ENCODE peak calls at places on chromosomes 7 and 10, in eight cellular contexts. One of them, this sample, is unnamed.

GRCh38 chr10:43230909-43231522 is 35.8 kb downstream of the RASGEF1A start:
- DNase-seq in right lobe of liver: peak
- DNase-seq in foreskin fibroblast: no peak
- DNase-seq in endodermal cell: peak
- DNase-seq in RWPE2: no peak
- DNase-seq in GM12865: no peak
- DNase-seq in gastrocnemius medialis: peak
- DNase-seq in OCI-LY7: peak
- DNase-seq in this sample: peak

GRCh38 chr10:51397244-51397643 is 302.2 kb downstream of the CSTF2T start:
- DNase-seq in right lobe of liver: no peak
- DNase-seq in foreskin fibroblast: no peak
- DNase-seq in endodermal cell: no peak
- DNase-seq in RWPE2: no peak
- DNase-seq in GM12865: no peak
- DNase-seq in gastrocnemius medialis: no peak
- DNase-seq in OCI-LY7: no peak
- DNase-seq in this sample: no peak

GRCh38 chr7:43721193-43721806 is 8.0 kb downstream of the COA1 start:
- DNase-seq in right lobe of liver: no peak
- DNase-seq in foreskin fibroblast: peak
- DNase-seq in endodermal cell: no peak
- DNase-seq in RWPE2: no peak
- DNase-seq in GM12865: peak
- DNase-seq in gastrocnemius medialis: no peak
- DNase-seq in OCI-LY7: peak
- DNase-seq in this sample: no peak

GRCh38 chr10:110395350-110396283 is 90.9 kb upstream of the SMNDC1 start:
- DNase-seq in right lobe of liver: peak
- DNase-seq in foreskin fibroblast: peak
- DNase-seq in endodermal cell: peak
- DNase-seq in RWPE2: no peak
- DNase-seq in GM12865: peak
- DNase-seq in gastrocnemius medialis: no peak
- DNase-seq in OCI-LY7: no peak
- DNase-seq in this sample: no peak

GRCh38 chr7:157404845-157405481 is 68.2 kb downstream of the DNAJB6 start:
- DNase-seq in right lobe of liver: no peak
- DNase-seq in foreskin fibroblast: peak
- DNase-seq in endodermal cell: no peak
- DNase-seq in RWPE2: peak
- DNase-seq in GM12865: no peak
- DNase-seq in gastrocnemius medialis: peak
- DNase-seq in OCI-LY7: no peak
- DNase-seq in this sample: no peak

GRCh38 chr7:134660242-134660785 is 13.7 kb downstream of the BPGM start:
- DNase-seq in right lobe of liver: no peak
- DNase-seq in foreskin fibroblast: no peak
- DNase-seq in endodermal cell: no peak
- DNase-seq in RWPE2: no peak
- DNase-seq in GM12865: no peak
- DNase-seq in gastrocnemius medialis: no peak
- DNase-seq in OCI-LY7: no peak
- DNase-seq in this sample: no peak

GRCh38 chr10:71752391-71753090 is 20.8 kb downstream of the VSIR start:
- DNase-seq in right lobe of liver: peak
- DNase-seq in foreskin fibroblast: no peak
- DNase-seq in endodermal cell: no peak
- DNase-seq in RWPE2: no peak
- DNase-seq in GM12865: peak
- DNase-seq in gastrocnemius medialis: no peak
- DNase-seq in OCI-LY7: peak
- DNase-seq in this sample: no peak

GRCh38 chr10:129807211-129807610 is 156.9 kb downstream of the EBF3 start:
- DNase-seq in right lobe of liver: no peak
- DNase-seq in foreskin fibroblast: no peak
- DNase-seq in endodermal cell: no peak
- DNase-seq in RWPE2: no peak
- DNase-seq in GM12865: no peak
- DNase-seq in gastrocnemius medialis: no peak
- DNase-seq in OCI-LY7: no peak
- DNase-seq in this sample: no peak

GRCh38 chr10:60679388-60679987 is 98.8 kb upstream of the CDK1 start:
- DNase-seq in right lobe of liver: no peak
- DNase-seq in foreskin fibroblast: no peak
- DNase-seq in endodermal cell: no peak
- DNase-seq in RWPE2: no peak
- DNase-seq in GM12865: no peak
- DNase-seq in gastrocnemius medialis: no peak
- DNase-seq in OCI-LY7: no peak
- DNase-seq in this sample: no peak

GRCh38 chr7:95690367-95690947 is 81.9 kb upstream of the DYNC1I1 start:
- DNase-seq in right lobe of liver: no peak
- DNase-seq in foreskin fibroblast: peak
- DNase-seq in endodermal cell: peak
- DNase-seq in RWPE2: no peak
- DNase-seq in GM12865: peak
- DNase-seq in gastrocnemius medialis: peak
- DNase-seq in OCI-LY7: peak
- DNase-seq in this sample: no peak

GRCh38 chr7:40758590-40758989 is 623.8 kb downstream of the SUGCT start:
- DNase-seq in right lobe of liver: peak
- DNase-seq in foreskin fibroblast: no peak
- DNase-seq in endodermal cell: no peak
- DNase-seq in RWPE2: no peak
- DNase-seq in GM12865: no peak
- DNase-seq in gastrocnemius medialis: no peak
- DNase-seq in OCI-LY7: no peak
- DNase-seq in this sample: no peak

GRCh38 chr10:113316506-113316905 is 236.3 kb upstream of the HABP2 start:
- DNase-seq in right lobe of liver: no peak
- DNase-seq in foreskin fibroblast: no peak
- DNase-seq in endodermal cell: no peak
- DNase-seq in RWPE2: no peak
- DNase-seq in GM12865: no peak
- DNase-seq in gastrocnemius medialis: no peak
- DNase-seq in OCI-LY7: no peak
- DNase-seq in this sample: no peak

GRCh38 chr7:157001920-157002818 is 8.3 kb downstream of the MNX1 start:
- DNase-seq in right lobe of liver: no peak
- DNase-seq in foreskin fibroblast: no peak
- DNase-seq in endodermal cell: peak
- DNase-seq in RWPE2: no peak
- DNase-seq in GM12865: no peak
- DNase-seq in gastrocnemius medialis: no peak
- DNase-seq in OCI-LY7: no peak
- DNase-seq in this sample: peak

GRCh38 chr7:123367508-123368122 is 166.8 kb downstream of the IQUB start:
- DNase-seq in right lobe of liver: no peak
- DNase-seq in foreskin fibroblast: no peak
- DNase-seq in endodermal cell: peak
- DNase-seq in RWPE2: no peak
- DNase-seq in GM12865: peak
- DNase-seq in gastrocnemius medialis: no peak
- DNase-seq in OCI-LY7: peak
- DNase-seq in this sample: no peak

GRCh38 chr7:133126422-133126821 is 44.5 kb upstream of the CHCHD3 start:
- DNase-seq in right lobe of liver: no peak
- DNase-seq in foreskin fibroblast: no peak
- DNase-seq in endodermal cell: no peak
- DNase-seq in RWPE2: no peak
- DNase-seq in GM12865: no peak
- DNase-seq in gastrocnemius medialis: no peak
- DNase-seq in OCI-LY7: no peak
- DNase-seq in this sample: no peak

GRCh38 chr10:21519981-21520436 is 5.5 kb downstream of the SKIDA1 start:
- DNase-seq in right lobe of liver: no peak
- DNase-seq in foreskin fibroblast: peak
- DNase-seq in endodermal cell: peak
- DNase-seq in RWPE2: no peak
- DNase-seq in GM12865: peak
- DNase-seq in gastrocnemius medialis: no peak
- DNase-seq in OCI-LY7: no peak
- DNase-seq in this sample: no peak

GRCh38 chr7:32869716-32870115 is 21.8 kb downstream of the KBTBD2 start:
- DNase-seq in right lobe of liver: no peak
- DNase-seq in foreskin fibroblast: no peak
- DNase-seq in endodermal cell: no peak
- DNase-seq in RWPE2: no peak
- DNase-seq in GM12865: no peak
- DNase-seq in gastrocnemius medialis: no peak
- DNase-seq in OCI-LY7: no peak
- DNase-seq in this sample: no peak

GRCh38 chr10:4405828-4406227 is 420.2 kb upstream of the AKR1E2 start:
- DNase-seq in right lobe of liver: no peak
- DNase-seq in foreskin fibroblast: no peak
- DNase-seq in endodermal cell: no peak
- DNase-seq in RWPE2: no peak
- DNase-seq in GM12865: no peak
- DNase-seq in gastrocnemius medialis: no peak
- DNase-seq in OCI-LY7: no peak
- DNase-seq in this sample: no peak

GRCh38 chr7:50164552-50165220 is 71.6 kb upstream of the ZPBP start:
- DNase-seq in right lobe of liver: no peak
- DNase-seq in foreskin fibroblast: no peak
- DNase-seq in endodermal cell: no peak
- DNase-seq in RWPE2: no peak
- DNase-seq in GM12865: no peak
- DNase-seq in gastrocnemius medialis: no peak
- DNase-seq in OCI-LY7: no peak
- DNase-seq in this sample: no peak

GRCh38 chr10:78660446-78661106 is 408.2 kb upstream of the ZMIZ1 start:
- DNase-seq in right lobe of liver: no peak
- DNase-seq in foreskin fibroblast: no peak
- DNase-seq in endodermal cell: no peak
- DNase-seq in RWPE2: no peak
- DNase-seq in GM12865: no peak
- DNase-seq in gastrocnemius medialis: no peak
- DNase-seq in OCI-LY7: no peak
- DNase-seq in this sample: peak

DNA sequence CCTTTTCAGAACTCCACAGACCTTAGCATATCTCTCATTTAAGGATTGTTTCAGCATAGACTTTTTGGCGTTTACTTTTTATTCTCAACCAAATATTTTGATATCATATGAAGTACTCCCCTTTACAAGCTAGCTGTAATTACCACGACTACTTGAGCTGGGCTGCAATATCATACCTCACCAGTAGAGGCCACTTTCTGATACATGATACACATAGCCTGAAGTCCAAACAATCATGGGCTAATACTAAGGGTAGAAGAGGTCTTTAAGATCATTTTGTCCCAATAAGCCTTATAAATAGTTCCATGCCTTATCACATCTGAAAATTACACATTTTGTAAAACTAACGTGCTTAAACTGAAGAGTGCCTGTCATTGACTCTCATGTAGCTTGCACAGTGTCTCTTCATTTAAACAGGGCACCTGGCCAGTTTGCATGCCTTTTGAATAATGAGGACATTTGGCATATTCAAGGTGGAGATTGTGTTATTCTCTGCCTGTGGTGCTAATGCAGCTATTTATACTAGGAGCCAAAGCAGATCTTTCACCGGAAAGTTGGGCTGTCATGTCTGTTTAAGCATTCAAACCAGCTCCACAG is 403.7 kb upstream of the ZMIZ1 start:
- DNase-seq in right lobe of liver: no peak
- DNase-seq in foreskin fibroblast: peak
- DNase-seq in endodermal cell: peak
- DNase-seq in RWPE2: no peak
- DNase-seq in GM12865: peak
- DNase-seq in gastrocnemius medialis: no peak
- DNase-seq in OCI-LY7: peak
- DNase-seq in this sample: no peak
- TF ChIP-seq CTCF in right lobe of liver: peak
- TF ChIP-seq CTCF in foreskin fibroblast: peak
- TF ChIP-seq CTCF in endodermal cell: peak
- TF ChIP-seq CTCF in RWPE2: peak
- TF ChIP-seq CTCF in GM12865: peak
- TF ChIP-seq CTCF in gastrocnemius medialis: peak
- TF ChIP-seq CTCF in OCI-LY7: peak
- TF ChIP-seq CTCF in this sample: peak

DNA sequence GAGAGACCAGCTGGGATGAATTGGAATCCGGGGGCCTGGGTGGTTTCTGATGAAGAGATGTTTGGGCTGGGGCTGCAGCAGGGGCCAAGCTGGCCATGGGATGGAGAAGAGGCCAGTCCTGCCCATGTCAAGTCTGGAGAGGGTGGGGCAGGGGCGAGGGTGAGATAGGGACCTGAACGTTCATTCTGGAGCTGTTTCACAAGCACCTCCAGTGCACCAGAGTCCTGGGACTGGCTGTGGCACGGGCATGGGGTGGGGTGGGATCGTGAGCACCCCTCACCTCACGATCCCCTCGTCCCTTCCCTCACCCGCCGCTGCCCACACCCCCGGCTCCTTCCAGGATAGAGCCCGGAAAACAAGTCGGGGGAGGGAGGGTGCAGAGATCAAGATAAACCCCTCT is 25.8 kb upstream of the PSMG3 start:
- DNase-seq in right lobe of liver: no peak
- DNase-seq in foreskin fibroblast: no peak
- DNase-seq in endodermal cell: no peak
- DNase-seq in RWPE2: no peak
- DNase-seq in GM12865: no peak
- DNase-seq in gastrocnemius medialis: no peak
- DNase-seq in OCI-LY7: no peak
- DNase-seq in this sample: no peak
- TF ChIP-seq CTCF in right lobe of liver: no peak
- TF ChIP-seq CTCF in foreskin fibroblast: no peak
- TF ChIP-seq CTCF in endodermal cell: no peak
- TF ChIP-seq CTCF in RWPE2: no peak
- TF ChIP-seq CTCF in GM12865: no peak
- TF ChIP-seq CTCF in gastrocnemius medialis: no peak
- TF ChIP-seq CTCF in OCI-LY7: no peak
- TF ChIP-seq CTCF in this sample: no peak

DNA sequence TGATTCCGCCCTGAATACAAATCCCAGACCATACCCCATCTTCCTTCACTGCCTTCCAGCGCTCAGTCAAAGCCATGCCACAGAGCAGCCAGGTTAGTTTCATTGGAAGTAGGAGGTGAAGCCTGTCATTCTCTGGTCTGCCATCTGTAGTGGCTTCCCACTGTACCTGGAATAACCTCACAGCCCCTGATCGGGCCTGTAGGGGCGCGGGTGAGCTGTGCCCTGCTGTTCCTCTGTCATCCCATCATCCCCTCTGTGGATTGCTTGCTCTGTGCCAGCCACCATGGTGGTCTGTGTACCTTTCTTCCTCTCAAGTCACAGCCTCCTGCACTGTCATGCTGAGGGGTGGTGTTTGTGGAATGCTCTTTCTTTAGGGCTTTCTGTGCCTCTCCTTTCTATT is 155.1 kb downstream of the ZNF22 start:
- DNase-seq in right lobe of liver: no peak
- DNase-seq in foreskin fibroblast: no peak
- DNase-seq in endodermal cell: peak
- DNase-seq in RWPE2: no peak
- DNase-seq in GM12865: no peak
- DNase-seq in gastrocnemius medialis: no peak
- DNase-seq in OCI-LY7: no peak
- DNase-seq in this sample: no peak
- TF ChIP-seq CTCF in right lobe of liver: no peak
- TF ChIP-seq CTCF in foreskin fibroblast: no peak
- TF ChIP-seq CTCF in endodermal cell: peak
- TF ChIP-seq CTCF in RWPE2: no peak
- TF ChIP-seq CTCF in GM12865: no peak
- TF ChIP-seq CTCF in gastrocnemius medialis: no peak
- TF ChIP-seq CTCF in OCI-LY7: no peak
- TF ChIP-seq CTCF in this sample: no peak

GRCh38 chr7:155594961-155595366 is 48.6 kb upstream of the CNPY1 start:
- DNase-seq in right lobe of liver: peak
- DNase-seq in foreskin fibroblast: no peak
- DNase-seq in endodermal cell: peak
- DNase-seq in RWPE2: no peak
- DNase-seq in GM12865: no peak
- DNase-seq in gastrocnemius medialis: no peak
- DNase-seq in OCI-LY7: no peak
- DNase-seq in this sample: no peak
- TF ChIP-seq CTCF in right lobe of liver: no peak
- TF ChIP-seq CTCF in foreskin fibroblast: no peak
- TF ChIP-seq CTCF in endodermal cell: peak
- TF ChIP-seq CTCF in RWPE2: no peak
- TF ChIP-seq CTCF in GM12865: no peak
- TF ChIP-seq CTCF in gastrocnemius medialis: no peak
- TF ChIP-seq CTCF in OCI-LY7: no peak
- TF ChIP-seq CTCF in this sample: no peak